ENCODE peak calls at places on chromosomes 1 and 21, in six cellular contexts. One of them, this sample, is unnamed. For H3K27me3, the result is how much of the 10 kb centered on the place peaks cover.

GRCh38 chr1:201025571-201026002 is 2.1 kb upstream of the KIF21B start:
- DNase-seq in HAP-1: no peak
- DNase-seq in PC-9: no peak
- DNase-seq in HL-60: no peak
- DNase-seq in DND-41: no peak
- DNase-seq in cardiac muscle cell: peak
- DNase-seq in this sample: no peak

GRCh38 chr1:16721871-16722641 is 18.3 kb upstream of the RNU1-4 start:
- DNase-seq in HL-60: no peak
- DNase-seq in PC-9: no peak
- DNase-seq in DND-41: no peak
- DNase-seq in cardiac muscle cell: no peak
- DNase-seq in HAP-1: no peak
- DNase-seq in this sample: no peak

GRCh38 chr1:228364706-228365213 is 41.9 kb downstream of the TRIM11 start:
- DNase-seq in HAP-1: no peak
- DNase-seq in HL-60: no peak
- DNase-seq in PC-9: no peak
- DNase-seq in DND-41: no peak
- DNase-seq in cardiac muscle cell: no peak
- DNase-seq in this sample: peak

GRCh38 chr1:87174726-87175237 is 153.9 kb upstream of the LMO4 start:
- DNase-seq in HL-60: no peak
- DNase-seq in DND-41: no peak
- DNase-seq in PC-9: no peak
- DNase-seq in cardiac muscle cell: no peak
- DNase-seq in HAP-1: no peak
- DNase-seq in this sample: no peak

GRCh38 chr21:38380391-38381137 is 117.7 kb downstream of the ERG start:
- DNase-seq in DND-41: no peak
- DNase-seq in HL-60: no peak
- DNase-seq in cardiac muscle cell: peak
- DNase-seq in PC-9: no peak
- DNase-seq in HAP-1: no peak
- DNase-seq in this sample: no peak

GRCh38 chr1:56506314-56506743 is 73.0 kb downstream of the PLPP3 start:
- DNase-seq in HL-60: peak
- DNase-seq in PC-9: no peak
- DNase-seq in DND-41: no peak
- DNase-seq in cardiac muscle cell: no peak
- DNase-seq in HAP-1: no peak
- DNase-seq in this sample: no peak

GRCh38 chr1:68221971-68222355 is 10.4 kb downstream of the WLS start:
- DNase-seq in HAP-1: no peak
- DNase-seq in DND-41: no peak
- DNase-seq in HL-60: no peak
- DNase-seq in PC-9: no peak
- DNase-seq in cardiac muscle cell: peak
- DNase-seq in this sample: no peak

GRCh38 chr1:248599396-248599795 is 1.9 kb upstream of the OR2T10 start:
- DNase-seq in DND-41: no peak
- DNase-seq in PC-9: no peak
- DNase-seq in HAP-1: no peak
- DNase-seq in HL-60: no peak
- DNase-seq in cardiac muscle cell: no peak
- DNase-seq in this sample: no peak

GRCh38 chr1:95084317-95085176 is 11.8 kb upstream of the ALG14 start:
- DNase-seq in PC-9: no peak
- DNase-seq in HAP-1: peak
- DNase-seq in HL-60: no peak
- DNase-seq in cardiac muscle cell: no peak
- DNase-seq in DND-41: peak
- DNase-seq in this sample: no peak

GRCh38 chr1:108716437-108717230 is 3.9 kb downstream of the FNDC7 start:
- DNase-seq in HAP-1: no peak
- DNase-seq in cardiac muscle cell: peak
- DNase-seq in DND-41: no peak
- DNase-seq in PC-9: no peak
- DNase-seq in HL-60: no peak
- DNase-seq in this sample: no peak

GRCh38 chr21:42220138-42220701 is 1.3 kb downstream of the ABCG1 start:
- DNase-seq in HAP-1: no peak
- DNase-seq in HL-60: no peak
- DNase-seq in cardiac muscle cell: peak
- DNase-seq in DND-41: peak
- DNase-seq in PC-9: peak
- DNase-seq in this sample: peak

GRCh38 chr1:115331531-115332331 is 6.3 kb downstream of the NGF start:
- DNase-seq in PC-9: no peak
- DNase-seq in DND-41: no peak
- DNase-seq in HAP-1: no peak
- DNase-seq in cardiac muscle cell: no peak
- DNase-seq in HL-60: no peak
- DNase-seq in this sample: no peak

GRCh38 chr21:16079830-16080229 is 350.0 kb downstream of the USP25 start:
- DNase-seq in PC-9: no peak
- DNase-seq in HL-60: no peak
- DNase-seq in HAP-1: no peak
- DNase-seq in cardiac muscle cell: peak
- DNase-seq in DND-41: no peak
- DNase-seq in this sample: no peak

GRCh38 chr1:183304466-183305122 is 113.6 kb downstream of the NMNAT2 start:
- DNase-seq in PC-9: peak
- DNase-seq in DND-41: no peak
- DNase-seq in HAP-1: peak
- DNase-seq in HL-60: no peak
- DNase-seq in cardiac muscle cell: no peak
- DNase-seq in this sample: no peak

GRCh38 chr1:30366199-30366598 is 357.2 kb downstream of the MATN1 start:
- DNase-seq in PC-9: no peak
- DNase-seq in HAP-1: no peak
- DNase-seq in HL-60: no peak
- DNase-seq in DND-41: no peak
- DNase-seq in cardiac muscle cell: no peak
- DNase-seq in this sample: no peak

GRCh38 chr1:160325252-160325651 is 17.8 kb downstream of the COPA start:
- DNase-seq in cardiac muscle cell: no peak
- DNase-seq in PC-9: no peak
- DNase-seq in HAP-1: no peak
- DNase-seq in DND-41: no peak
- DNase-seq in HL-60: no peak
- DNase-seq in this sample: no peak

GRCh38 chr1:201763439-201764140 is 65.4 kb upstream of the IPO9 start:
- DNase-seq in HL-60: no peak
- DNase-seq in PC-9: no peak
- DNase-seq in HAP-1: no peak
- DNase-seq in cardiac muscle cell: peak
- DNase-seq in DND-41: no peak
- DNase-seq in this sample: no peak

GRCh38 chr1:1013922-1014617 is 773 bp downstream of the ISG15 start:
- DNase-seq in DND-41: peak
- DNase-seq in PC-9: no peak
- DNase-seq in HL-60: no peak
- DNase-seq in HAP-1: no peak
- DNase-seq in cardiac muscle cell: peak
- DNase-seq in this sample: peak

GRCh38 chr1:56709269-56709880 is 64.3 kb downstream of the PRKAA2 start:
- DNase-seq in cardiac muscle cell: peak
- DNase-seq in PC-9: no peak
- DNase-seq in DND-41: peak
- DNase-seq in HL-60: no peak
- DNase-seq in HAP-1: peak
- DNase-seq in this sample: no peak

GRCh38 chr1:240693844-240694243 is 81.9 kb upstream of the GREM2 start:
- DNase-seq in HAP-1: peak
- DNase-seq in PC-9: no peak
- DNase-seq in cardiac muscle cell: no peak
- DNase-seq in HL-60: no peak
- DNase-seq in DND-41: no peak
- DNase-seq in this sample: no peak

GRCh38 chr1:45557422-45557944 is 6.9 kb downstream of the AKR1A1 start:
- DNase-seq in DND-41: no peak
- DNase-seq in HL-60: no peak
- DNase-seq in cardiac muscle cell: no peak
- DNase-seq in PC-9: peak
- DNase-seq in HAP-1: no peak
- DNase-seq in this sample: no peak

GRCh38 chr1:10510520-10511493 is 36.1 kb downstream of the PEX14 start:
- DNase-seq in HAP-1: no peak
- DNase-seq in DND-41: peak
- DNase-seq in cardiac muscle cell: peak
- DNase-seq in HL-60: no peak
- DNase-seq in PC-9: peak
- DNase-seq in this sample: no peak

GRCh38 chr1:156904187-156904959 is 10.9 kb downstream of the PEAR1 start:
- DNase-seq in HL-60: no peak
- DNase-seq in cardiac muscle cell: no peak
- DNase-seq in DND-41: no peak
- DNase-seq in HAP-1: no peak
- DNase-seq in PC-9: no peak
- DNase-seq in this sample: no peak

GRCh38 chr1:53069265-53069662 is 7.3 kb downstream of the PODN start:
- DNase-seq in HL-60: no peak
- DNase-seq in HAP-1: no peak
- DNase-seq in DND-41: no peak
- DNase-seq in PC-9: no peak
- DNase-seq in cardiac muscle cell: no peak
- DNase-seq in this sample: no peak

GRCh38 chr1:32239335-32239734 is 7.7 kb upstream of the FAM167B start:
- DNase-seq in PC-9: no peak
- DNase-seq in HL-60: no peak
- DNase-seq in cardiac muscle cell: no peak
- DNase-seq in DND-41: no peak
- DNase-seq in HAP-1: no peak
- DNase-seq in this sample: no peak

DNA sequence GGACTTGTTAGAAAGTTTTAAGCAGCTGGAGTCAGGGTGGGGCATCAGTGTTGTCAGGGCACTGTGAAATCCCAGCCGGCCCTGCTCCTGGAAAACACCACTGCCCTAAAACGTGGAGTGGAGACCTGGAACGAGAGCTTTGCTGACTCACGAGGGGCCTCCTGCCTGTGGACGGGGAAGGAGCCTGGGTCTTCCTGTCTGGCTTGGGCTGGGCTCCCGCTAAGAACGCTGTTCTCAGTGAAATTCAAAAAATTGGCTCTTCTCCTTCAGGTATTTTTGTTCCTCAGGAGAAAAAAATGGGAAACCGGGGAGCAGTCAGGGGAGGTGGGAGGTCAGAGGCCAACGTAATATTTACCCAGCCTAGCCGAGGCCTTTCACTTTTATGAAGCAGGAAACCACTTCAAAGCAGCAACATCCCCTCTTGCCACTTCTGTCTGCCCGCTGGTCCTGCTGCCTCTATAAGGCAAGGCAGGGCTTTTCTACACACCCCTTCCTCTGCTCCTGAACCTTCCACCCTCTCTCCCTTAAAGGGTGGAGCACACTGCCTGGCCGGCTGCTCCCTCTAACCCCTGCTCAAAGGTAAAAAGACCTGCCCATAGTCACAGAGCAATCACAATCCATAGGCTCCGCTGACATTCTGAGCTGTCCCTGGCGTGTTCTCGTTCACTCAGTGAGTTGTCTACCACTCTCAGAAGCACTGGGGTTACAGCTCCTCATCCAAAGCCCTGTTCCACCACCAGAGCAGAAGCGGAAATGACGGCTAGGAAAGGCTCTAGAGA is 8.0 kb downstream of the PLXNA2 start:
- DNase-seq in cardiac muscle cell: peak
- DNase-seq in HL-60: no peak
- DNase-seq in HAP-1: no peak
- DNase-seq in DND-41: peak
- DNase-seq in PC-9: peak
- DNase-seq in this sample: peak
- H3K4me3 ChIP-seq in cardiac muscle cell: no peak
- H3K4me3 ChIP-seq in HL-60: no peak
- H3K4me3 ChIP-seq in HAP-1: no peak
- H3K4me3 ChIP-seq in DND-41: no peak
- H3K4me3 ChIP-seq in PC-9: no peak
- H3K4me3 ChIP-seq in this sample: no peak

GRCh38 chr21:27346041-27346448 is 379.2 kb upstream of the ADAMTS5 start:
- DNase-seq in DND-41: no peak
- DNase-seq in PC-9: no peak
- DNase-seq in HAP-1: no peak
- DNase-seq in HL-60: no peak
- DNase-seq in cardiac muscle cell: peak
- DNase-seq in this sample: no peak
- H3K27me3 ChIP-seq in DND-41: under half
- H3K27me3 ChIP-seq in PC-9: under half
- H3K27me3 ChIP-seq in HAP-1: under half
- H3K27me3 ChIP-seq in HL-60: under half
- H3K27me3 ChIP-seq in cardiac muscle cell: under half
- H3K27me3 ChIP-seq in this sample: under half

DNA sequence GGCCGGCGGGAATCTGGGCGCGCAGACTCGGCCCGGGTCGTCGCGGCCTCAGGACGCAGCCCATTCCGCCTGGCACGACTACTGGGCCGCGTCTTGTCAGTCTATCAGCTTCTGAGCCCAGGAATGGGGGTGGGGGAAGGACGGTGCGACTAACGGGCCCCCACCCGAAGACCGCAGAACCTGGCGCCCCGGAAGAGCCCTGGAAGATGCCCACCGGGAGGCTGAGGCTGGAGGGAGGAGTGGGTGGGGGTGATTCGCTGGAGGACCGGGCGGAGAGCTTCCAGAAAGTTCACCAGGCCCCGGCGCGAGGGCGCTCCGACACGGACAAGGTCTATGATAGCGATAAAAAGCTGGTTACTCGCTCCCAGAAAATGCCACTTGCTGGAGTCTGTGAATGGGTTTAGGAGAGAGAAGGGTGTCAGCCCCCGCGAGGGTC is 1.7 kb upstream of the DMRTA2 start:
- DNase-seq in DND-41: no peak
- DNase-seq in HAP-1: no peak
- DNase-seq in HL-60: no peak
- DNase-seq in cardiac muscle cell: no peak
- DNase-seq in PC-9: no peak
- DNase-seq in this sample: no peak
- H3K4me3 ChIP-seq in DND-41: no peak
- H3K4me3 ChIP-seq in HAP-1: no peak
- H3K4me3 ChIP-seq in HL-60: no peak
- H3K4me3 ChIP-seq in cardiac muscle cell: no peak
- H3K4me3 ChIP-seq in PC-9: no peak
- H3K4me3 ChIP-seq in this sample: no peak

DNA sequence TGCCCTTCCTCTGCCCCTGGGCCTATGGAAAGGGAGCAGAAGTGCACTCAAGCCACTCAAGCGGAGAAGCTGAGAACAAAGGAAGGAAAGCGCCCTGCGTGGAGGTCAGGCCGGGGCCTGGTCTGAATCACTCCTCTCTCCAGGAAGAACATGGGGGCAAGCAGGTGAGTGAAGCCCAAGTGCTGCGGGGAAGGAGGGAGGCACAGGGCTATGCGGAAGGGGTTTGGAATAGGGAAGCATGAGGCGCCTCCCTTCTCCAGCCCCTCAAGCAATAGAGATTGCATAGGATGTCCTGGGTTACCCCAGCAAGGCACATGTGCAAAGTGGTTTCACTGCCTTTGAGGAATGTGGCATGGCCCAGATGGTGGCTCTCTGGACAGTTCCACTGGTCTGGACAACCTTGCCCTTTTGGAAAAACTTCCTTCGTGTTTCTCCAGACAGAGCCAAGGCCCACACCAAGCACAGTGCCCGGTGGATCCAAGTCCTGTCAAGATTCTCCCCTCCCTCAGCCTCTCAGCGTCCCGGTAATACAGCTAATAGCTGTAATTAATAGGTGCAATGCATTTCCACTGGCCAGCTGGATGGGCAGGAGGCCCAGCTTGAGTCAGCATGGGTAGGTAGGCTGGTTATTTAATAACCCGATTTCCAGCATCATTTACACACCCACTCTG is 13.7 kb downstream of the BLACAT1 start:
- DNase-seq in PC-9: peak
- DNase-seq in DND-41: no peak
- DNase-seq in cardiac muscle cell: no peak
- DNase-seq in HL-60: no peak
- DNase-seq in HAP-1: no peak
- DNase-seq in this sample: no peak
- H3K27me3 ChIP-seq in PC-9: under half
- H3K27me3 ChIP-seq in DND-41: under half
- H3K27me3 ChIP-seq in cardiac muscle cell: under half
- H3K27me3 ChIP-seq in HL-60: under half
- H3K27me3 ChIP-seq in HAP-1: under half
- H3K27me3 ChIP-seq in this sample: under half

This sample was measured in right cardiac atrium.